ENCODE peak calls at places on chromosomes 6 and 20, in four cellular contexts. Z, Q, E and O are unnamed samples.

GRCh38 chr6:92847988-92848387 is 571.4 kb downstream of the EPHA7 start:
- DNase-seq in E (no peak), Z (no peak), Q (no peak), O (no peak)

GRCh38 chr6:29750709-29751108 is 27.5 kb downstream of the HLA-F start:
- DNase-seq in Q (no peak), Z (no peak), E (no peak), O (no peak)

GRCh38 chr20:45308078-45308778 is at the start of gene MATN4:
- DNase-seq in Q (no peak), Z (no peak), E (no peak), O (no peak)

GRCh38 chr6:53343092-53343491 is 5.7 kb downstream of the ELOVL5 start:
- DNase-seq in Z (no peak), Q (no peak), E (no peak), O (no peak)

GRCh38 chr6:6390849-6391602 is 70.6 kb upstream of the F13A1 start:
- DNase-seq in Q (no peak), E (peak), Z (no peak), O (no peak)

GRCh38 chr20:11891081-11891826 is 26.4 kb upstream of the BTBD3 start:
- DNase-seq in Z (no peak), E (no peak), Q (peak), O (no peak)

GRCh38 chr6:26385734-26386125 is 2.8 kb downstream of the BTN2A2 start:
- DNase-seq in Q (no peak), E (no peak), Z (no peak), O (no peak)

GRCh38 chr20:409697-410559 is 1.8 kb downstream of the RBCK1 start:
- DNase-seq in Q (no peak), Z (no peak), E (peak), O (no peak)

GRCh38 chr20:53914091-53914860 is 156.1 kb downstream of the BCAS1 start:
- DNase-seq in Z (no peak), E (no peak), Q (no peak), O (no peak)

GRCh38 chr6:160082627-160083026 is 39.0 kb upstream of the SLC22A1 start:
- DNase-seq in E (no peak), Q (no peak), Z (no peak), O (no peak)

DNA sequence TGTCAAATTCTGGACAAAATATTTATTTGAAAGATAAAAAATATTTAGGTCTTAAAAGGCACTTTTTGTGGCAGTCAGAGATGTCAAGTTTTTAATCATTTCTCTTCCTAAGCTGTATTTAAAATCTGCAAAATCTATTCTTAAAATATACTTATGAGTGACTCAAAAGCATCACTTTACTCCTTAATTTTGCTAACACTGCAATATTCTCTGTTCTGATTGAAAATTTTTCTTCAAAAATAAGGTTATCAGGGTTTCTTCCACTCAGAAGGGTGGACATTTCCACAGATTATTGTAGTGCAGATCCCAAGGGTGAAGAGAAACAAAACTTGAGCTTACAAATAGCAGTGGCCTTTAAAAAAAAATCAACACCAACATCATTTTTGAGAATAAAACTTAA is 27.5 kb downstream of the PLEKHG1 start:
- DNase-seq in Q (no peak), E (no peak), Z (no peak), O (no peak)
- TF ChIP-seq CTCF in Q (no peak), E (no peak), Z (no peak), O (no peak)

GRCh38 chr6:105135056-105135455 is 44.8 kb downstream of the POPDC3 start:
- DNase-seq in Z (no peak), Q (peak), E (no peak), O (no peak)
- TF ChIP-seq CTCF in Z (peak), Q (peak), E (no peak), O (peak)

DNA sequence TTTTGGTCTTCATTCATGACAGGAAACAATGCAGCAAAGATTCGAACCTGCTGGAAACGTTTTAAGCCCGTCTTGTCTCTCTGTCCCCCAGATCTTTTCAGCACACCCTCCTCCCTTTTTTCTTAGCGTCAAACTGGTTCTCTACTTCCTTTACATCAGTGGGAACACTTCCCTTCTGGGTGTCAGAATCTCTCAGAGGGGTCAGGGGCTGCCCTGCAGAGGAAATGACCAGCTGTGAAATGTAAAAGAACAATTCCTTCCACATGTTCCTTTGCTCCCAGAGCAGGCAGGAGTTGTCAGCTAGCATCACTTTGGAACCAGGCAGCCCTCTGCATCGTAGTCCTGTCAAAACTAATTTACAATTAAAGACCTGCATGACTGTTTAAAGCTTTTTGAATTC is 619.0 kb downstream of the TFAP2A start:
- DNase-seq in E (no peak), Q (no peak), Z (no peak), O (no peak)
- TF ChIP-seq CTCF in E (no peak), Q (no peak), Z (no peak), O (no peak)

GRCh38 chr6:161138545-161139303 is 135.1 kb downstream of the AGPAT4 start:
- DNase-seq in E (no peak), Q (no peak), Z (no peak), O (no peak)
- TF ChIP-seq CTCF in E (no peak), Q (no peak), Z (no peak), O (no peak)

DNA sequence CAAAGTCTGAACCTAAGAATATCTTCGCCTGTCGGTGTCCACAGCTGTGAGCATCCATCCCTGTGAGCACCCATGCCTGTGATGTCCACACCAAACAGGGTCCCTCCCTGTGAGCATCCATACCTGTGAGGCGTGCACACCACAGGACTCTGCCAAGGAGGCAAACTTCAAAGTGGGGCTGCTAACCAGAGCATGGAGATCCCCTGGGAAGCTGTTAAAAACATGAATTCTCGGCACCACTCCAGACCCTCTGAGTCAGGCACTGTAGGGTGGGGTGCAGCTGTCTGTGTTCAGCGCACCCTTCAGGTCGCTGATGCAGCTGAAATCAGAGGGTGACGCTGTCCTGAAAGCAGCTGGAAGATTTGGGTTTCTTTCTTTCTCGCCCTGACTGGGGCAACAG is 85.4 kb upstream of the NXT1 start:
- DNase-seq in E (no peak), Z (no peak), Q (peak), O (no peak)
- TF ChIP-seq CTCF in E (no peak), Z (no peak), Q (peak), O (no peak)

DNA sequence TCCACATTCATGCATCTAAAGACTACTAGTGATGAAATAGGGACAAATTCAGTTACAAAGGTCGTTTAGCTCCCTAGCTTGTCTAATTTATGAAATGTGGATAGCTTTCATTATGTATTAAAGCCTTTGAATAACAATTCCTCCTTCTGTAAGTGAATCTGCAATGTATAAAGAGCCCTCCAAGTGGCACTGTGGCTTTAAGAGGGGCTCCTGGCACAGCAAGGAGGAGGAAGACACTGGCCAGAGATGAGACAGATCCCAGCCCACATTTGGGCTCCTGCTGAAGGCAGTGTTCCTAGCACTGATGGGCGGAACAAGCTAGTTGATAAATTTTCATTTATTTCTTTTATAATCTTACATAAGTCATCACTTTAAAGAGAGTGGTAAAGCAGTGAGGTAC is 17.6 kb upstream of the FUCA2 start:
- DNase-seq in Q (no peak), Z (no peak), E (peak), O (no peak)
- TF ChIP-seq CTCF in Q (peak), Z (peak), E (no peak), O (peak)

GRCh38 chr6:84774174-84775158 is 10.1 kb upstream of the TBX18 start:
- DNase-seq in E (no peak), Q (peak), Z (no peak), O (no peak)
- TF ChIP-seq CTCF in E (peak), Q (peak), Z (peak), O (peak)